ENCODE peak calls at places on chromosomes 6 and 20, in five cellular contexts. P is Peyer's patch, B is dorsolateral prefrontal cortex, K is SK-N-SH, L is GM06990. O is an unnamed sample.

GRCh38 chr6:139161169-139161568 is 26.3 kb downstream of the HECA start:
- DNase-seq in P (peak), B (no peak), K (no peak), L (no peak), O (peak)

GRCh38 chr20:17843246-17844132 is 125.1 kb downstream of the SNX5 start:
- DNase-seq in P (no peak), B (no peak), K (no peak), L (no peak), O (peak)

GRCh38 chr6:6811151-6812002 is 222.9 kb downstream of the LY86 start:
- DNase-seq in P (peak), B (no peak), K (no peak), L (no peak), O (peak)

GRCh38 chr20:62287129-62287528 is 15.7 kb upstream of the ADRM1 start:
- DNase-seq in P (no peak), B (no peak), K (no peak), L (no peak), O (no peak)

GRCh38 chr6:14770040-14770439 is 475.8 kb upstream of the JARID2 start:
- DNase-seq in P (no peak), B (no peak), K (no peak), L (no peak), O (no peak)

GRCh38 chr6:111994791-111995190 is 59.1 kb upstream of the CCN6 start:
- DNase-seq in P (no peak), B (no peak), K (no peak), L (no peak), O (no peak)

GRCh38 chr6:82138075-82138791 is 109.3 kb downstream of the IBTK start:
- DNase-seq in P (no peak), B (no peak), K (no peak), L (no peak), O (no peak)

GRCh38 chr6:159490298-159490937 is 202.6 kb downstream of the SOD2 start:
- DNase-seq in P (no peak), B (no peak), K (no peak), L (no peak), O (no peak)

GRCh38 chr6:20770776-20771175 is 236.5 kb downstream of the CDKAL1 start:
- DNase-seq in P (no peak), B (no peak), K (no peak), L (no peak), O (peak)

GRCh38 chr6:139364302-139364981 is 10.0 kb downstream of the CITED2 start:
- DNase-seq in P (no peak), B (no peak), K (peak), L (peak), O (peak)

GRCh38 chr6:13445005-13445743 is 42.2 kb downstream of the GFOD1 start:
- DNase-seq in P (peak), B (peak), K (peak), L (no peak), O (no peak)

GRCh38 chr20:54227751-54228150 is 19.9 kb downstream of the PFDN4 start:
- DNase-seq in P (no peak), B (no peak), K (no peak), L (no peak), O (no peak)

GRCh38 chr20:6384956-6385355 is 262.1 kb upstream of the FERMT1 start:
- DNase-seq in P (no peak), B (no peak), K (no peak), L (no peak), O (no peak)

GRCh38 chr6:45663181-45664180 is 285.7 kb upstream of the SUPT3H start:
- DNase-seq in P (peak), B (peak), K (no peak), L (no peak), O (no peak)

GRCh38 chr6:157292202-157292601 is 31.1 kb downstream of the TMEM242 start:
- DNase-seq in P (no peak), B (no peak), K (no peak), L (no peak), O (no peak)

GRCh38 chr6:52415333-52415732 is 4.8 kb upstream of the EFHC1 start:
- DNase-seq in P (no peak), B (no peak), K (no peak), L (no peak), O (no peak)

GRCh38 chr6:52410979-52411378 is 9.2 kb upstream of the EFHC1 start:
- DNase-seq in P (no peak), B (no peak), K (no peak), L (no peak), O (no peak)

GRCh38 chr6:52415917-52416628 is 4.1 kb upstream of the EFHC1 start:
- DNase-seq in P (no peak), B (no peak), K (no peak), L (no peak), O (no peak)

GRCh38 chr6:52409499-52409898 is 10.6 kb upstream of the EFHC1 start:
- DNase-seq in P (no peak), B (no peak), K (no peak), L (no peak), O (peak)

DNA sequence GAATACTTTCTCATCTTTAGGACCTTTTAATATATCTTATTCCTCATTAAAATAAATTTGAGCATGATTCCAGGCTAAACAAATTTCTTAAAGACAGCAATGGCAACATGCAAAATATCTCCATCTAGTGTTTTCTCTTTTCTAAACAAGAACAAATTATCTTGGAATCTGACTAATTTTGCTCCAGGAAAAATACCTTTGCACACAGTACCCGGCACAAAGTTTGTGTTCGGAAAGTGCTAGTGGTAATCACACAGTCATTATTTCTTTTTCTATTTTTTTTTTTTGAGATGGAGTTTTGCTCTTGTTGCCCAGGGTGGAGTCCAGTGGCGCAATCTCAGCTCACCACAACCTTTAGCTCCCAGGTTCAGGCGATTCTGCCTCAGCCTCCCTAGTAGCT is 8.2 kb upstream of the EFHC1 start:
- DNase-seq in P (no peak), B (no peak), K (no peak), L (no peak), O (no peak)
- TF ChIP-seq CTCF in P (no peak), B (no peak), K (no peak), L (no peak), O (no peak)

DNA sequence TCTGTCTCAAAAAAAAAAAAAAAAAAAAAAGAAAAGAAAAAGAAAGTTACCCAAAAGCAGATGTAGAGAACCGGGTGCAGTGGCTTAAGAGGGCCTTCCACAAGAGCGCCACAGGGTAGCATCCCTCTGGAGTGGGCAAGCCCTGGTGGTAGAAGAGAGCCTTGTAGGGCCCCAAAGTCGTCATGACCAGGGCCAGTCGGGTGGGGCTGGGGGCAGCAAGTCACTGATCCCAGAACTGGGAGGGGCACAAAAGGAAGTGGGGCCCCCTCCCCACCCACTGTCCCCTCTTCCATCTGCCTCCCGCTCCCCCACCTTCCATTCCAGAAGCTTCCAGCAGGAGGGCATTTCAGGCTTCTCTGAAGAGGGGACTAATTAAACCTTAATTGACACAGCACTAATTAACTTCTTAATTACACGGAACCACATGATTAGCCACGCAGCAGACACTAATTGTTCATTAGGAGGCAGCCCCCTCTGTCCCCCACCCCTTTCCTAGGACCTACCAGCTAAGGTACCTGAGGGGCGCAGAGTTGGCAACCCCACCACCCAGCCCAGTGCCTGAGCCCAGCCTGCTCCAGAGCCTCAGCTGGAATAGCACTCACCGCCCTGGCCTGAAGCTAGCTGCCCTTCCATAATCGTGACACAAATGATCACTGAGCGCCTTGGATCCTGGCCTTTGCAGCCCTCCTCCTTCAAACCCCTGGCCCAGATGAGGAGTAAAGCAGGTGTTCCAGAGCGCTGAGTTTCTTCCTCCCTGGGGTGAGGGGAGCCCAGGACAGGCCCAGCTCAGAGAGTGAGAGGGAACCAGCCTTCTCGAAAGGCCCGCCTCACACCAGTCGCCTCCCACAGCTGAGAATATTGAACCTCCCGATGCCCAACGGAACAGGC is 34.8 kb downstream of the MDFI start:
- DNase-seq in P (no peak), B (no peak), K (no peak), L (no peak), O (no peak)
- TF ChIP-seq CTCF in P (no peak), B (no peak), K (no peak), L (no peak), O (no peak)

DNA sequence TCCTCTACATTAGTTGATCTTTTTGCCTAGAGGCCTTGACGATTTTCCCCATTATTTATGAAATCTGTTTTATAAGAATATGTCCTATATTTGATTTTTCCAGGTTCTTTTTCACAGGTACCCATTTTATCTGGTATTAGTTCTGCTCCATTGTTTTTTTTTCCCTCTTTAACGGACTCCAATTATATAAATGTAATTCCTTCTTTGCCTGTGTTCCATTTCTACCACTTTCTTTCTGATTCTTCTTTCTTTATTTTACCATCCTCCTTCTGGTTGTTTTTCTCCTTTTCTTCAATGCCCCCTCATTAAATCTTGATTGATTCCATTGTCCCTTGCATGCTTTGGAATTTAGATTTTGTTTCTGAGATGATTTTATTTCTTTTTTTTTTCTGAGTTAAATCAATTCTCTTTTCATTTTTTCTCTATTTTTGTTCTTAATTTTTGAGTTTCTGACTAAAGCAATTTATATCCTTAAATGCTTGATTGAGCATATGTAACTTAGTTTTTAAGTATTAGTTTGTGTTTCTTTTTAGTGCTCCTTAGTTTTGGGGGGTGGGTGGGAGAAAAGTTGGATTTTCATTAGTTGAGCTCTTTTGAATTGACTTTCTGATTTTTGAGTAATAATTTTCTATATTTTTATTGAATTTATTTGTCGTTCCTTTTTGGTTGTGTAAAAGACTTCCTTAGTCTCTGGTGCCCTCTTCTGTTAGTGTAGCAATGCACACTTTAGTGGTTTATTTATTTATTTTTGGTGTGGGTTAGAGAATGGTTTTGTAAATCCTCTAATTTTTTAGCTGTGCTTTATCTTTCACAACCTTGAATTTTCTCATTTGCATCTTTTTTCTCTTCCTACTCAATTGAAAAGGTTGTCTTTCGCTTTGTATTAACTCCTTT is 140.8 kb downstream of the FARS2 start:
- DNase-seq in P (no peak), B (no peak), K (no peak), L (no peak), O (no peak)
- TF ChIP-seq CTCF in P (peak), B (peak), K (peak), L (peak), O (peak)

GRCh38 chr6:168791916-168792315 is 350.9 kb downstream of the SMOC2 start:
- DNase-seq in P (no peak), B (peak), K (no peak), L (no peak), O (no peak)
- TF ChIP-seq CTCF in P (no peak), B (no peak), K (no peak), L (no peak), O (no peak)

DNA sequence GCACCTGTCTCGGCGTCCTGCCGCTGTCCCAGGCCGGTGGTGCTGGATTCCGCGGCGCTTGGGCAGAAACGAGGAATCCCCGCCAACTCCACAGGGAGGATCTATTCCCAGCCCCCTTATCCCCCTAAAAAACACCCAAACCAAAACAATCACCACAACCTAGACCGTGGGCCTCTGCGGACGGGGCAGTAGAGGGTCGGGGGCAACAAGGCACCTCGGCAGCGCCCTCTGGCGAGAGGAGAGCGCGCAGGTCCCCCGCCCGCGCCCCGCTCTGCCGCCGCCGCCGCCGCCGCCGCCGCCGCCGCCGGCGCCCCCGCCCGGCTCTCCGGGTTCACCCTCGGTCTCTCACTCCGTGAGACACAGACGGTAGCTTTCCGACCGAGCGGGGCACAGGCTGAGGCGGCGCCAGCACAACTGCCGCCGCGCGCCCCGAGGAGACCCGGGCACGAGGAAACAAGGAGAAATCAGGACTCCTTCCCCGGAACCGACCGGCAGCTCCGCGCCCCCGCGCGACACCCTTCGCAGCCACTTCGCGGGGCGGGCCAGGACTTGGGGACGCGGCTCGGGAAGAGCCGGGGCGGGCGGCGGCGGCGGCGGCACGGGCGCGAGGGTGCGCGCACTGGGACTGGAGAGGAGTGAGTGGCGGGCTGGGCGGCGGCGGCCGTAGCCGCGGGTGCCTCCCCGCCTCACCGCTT is at the start of gene SLC35F1:
- DNase-seq in P (no peak), B (peak), K (peak), L (peak), O (peak)
- TF ChIP-seq CTCF in P (no peak), B (peak), K (peak), L (peak), O (no peak)

GRCh38 chr6:129498950-129499870 is 210.8 kb downstream of the ARHGAP18 start:
- DNase-seq in P (no peak), B (no peak), K (peak), L (no peak), O (no peak)

GRCh38 chr6:129501401-129502051 is 208.5 kb downstream of the ARHGAP18 start:
- DNase-seq in P (no peak), B (peak), K (no peak), L (no peak), O (peak)

GRCh38 chr6:129502261-129502660 is 207.7 kb downstream of the ARHGAP18 start:
- DNase-seq in P (no peak), B (no peak), K (no peak), L (no peak), O (no peak)

GRCh38 chr6:129499871-129500219 is 210.1 kb downstream of the ARHGAP18 start:
- DNase-seq in P (no peak), B (no peak), K (no peak), L (no peak), O (no peak)

DNA sequence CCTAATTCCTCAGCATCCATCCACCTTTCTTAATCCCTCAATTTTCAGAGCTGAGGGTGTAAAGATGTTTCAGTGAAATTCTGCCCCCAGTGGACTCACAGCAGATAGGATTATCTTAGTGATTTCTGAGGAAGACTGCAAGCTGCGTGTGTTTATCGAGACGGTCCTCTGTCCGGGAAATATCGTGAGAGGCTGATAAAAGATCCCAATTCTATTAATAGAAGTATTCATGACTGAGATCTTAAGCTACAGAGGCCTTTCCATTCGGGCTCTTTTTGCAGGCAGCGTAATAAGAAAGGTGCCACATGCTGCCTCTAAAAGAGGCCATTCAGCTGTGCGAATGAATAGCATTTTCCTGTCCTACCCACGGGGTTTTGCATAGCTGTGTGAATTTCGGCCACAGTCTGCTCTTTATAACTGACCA is 209.0 kb downstream of the ARHGAP18 start:
- DNase-seq in P (no peak), B (no peak), K (peak), L (no peak), O (peak)
- TF ChIP-seq CTCF in P (no peak), B (peak), K (peak), L (peak), O (peak)

GRCh38 chr20:16617056-16617455 is 43.8 kb upstream of the KIF16B start:
- DNase-seq in P (no peak), B (no peak), K (no peak), L (no peak), O (no peak)
- TF ChIP-seq CTCF in P (no peak), B (no peak), K (no peak), L (no peak), O (no peak)

DNA sequence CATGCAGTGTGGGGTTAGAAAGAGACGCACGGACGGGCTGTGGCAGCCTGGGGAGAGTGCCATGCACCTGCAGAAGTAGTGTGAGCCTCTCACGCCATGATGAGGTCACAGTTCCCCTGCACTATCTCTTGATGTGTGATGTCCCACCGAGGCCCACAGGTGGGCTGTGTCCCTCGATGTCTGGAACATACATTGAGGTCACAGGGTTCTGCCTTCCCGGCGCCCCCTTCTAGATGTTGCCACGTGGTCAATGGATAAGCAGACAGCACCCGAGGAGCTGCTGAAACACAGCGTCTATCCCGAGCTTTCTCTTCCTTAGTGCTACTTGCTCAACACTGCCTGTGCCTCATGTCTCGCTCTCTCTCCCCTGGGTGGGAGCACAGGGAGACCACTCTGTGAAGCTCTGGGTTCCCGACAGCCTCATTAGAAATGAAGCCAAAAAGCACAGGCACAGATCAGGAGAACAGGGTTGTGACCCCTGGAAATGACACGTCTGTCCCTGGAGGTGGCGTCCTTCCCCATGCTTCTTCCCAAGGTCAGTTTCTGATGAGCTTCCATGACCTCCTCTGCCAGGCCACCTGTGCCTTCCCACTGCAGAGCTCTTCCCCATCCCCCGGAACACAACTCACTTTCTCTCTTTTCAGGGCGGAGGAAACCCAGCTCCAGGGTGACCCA is 85.6 kb upstream of the RPS6KA2 start:
- DNase-seq in P (no peak), B (no peak), K (no peak), L (no peak), O (no peak)
- TF ChIP-seq CTCF in P (no peak), B (no peak), K (no peak), L (no peak), O (no peak)

DNA sequence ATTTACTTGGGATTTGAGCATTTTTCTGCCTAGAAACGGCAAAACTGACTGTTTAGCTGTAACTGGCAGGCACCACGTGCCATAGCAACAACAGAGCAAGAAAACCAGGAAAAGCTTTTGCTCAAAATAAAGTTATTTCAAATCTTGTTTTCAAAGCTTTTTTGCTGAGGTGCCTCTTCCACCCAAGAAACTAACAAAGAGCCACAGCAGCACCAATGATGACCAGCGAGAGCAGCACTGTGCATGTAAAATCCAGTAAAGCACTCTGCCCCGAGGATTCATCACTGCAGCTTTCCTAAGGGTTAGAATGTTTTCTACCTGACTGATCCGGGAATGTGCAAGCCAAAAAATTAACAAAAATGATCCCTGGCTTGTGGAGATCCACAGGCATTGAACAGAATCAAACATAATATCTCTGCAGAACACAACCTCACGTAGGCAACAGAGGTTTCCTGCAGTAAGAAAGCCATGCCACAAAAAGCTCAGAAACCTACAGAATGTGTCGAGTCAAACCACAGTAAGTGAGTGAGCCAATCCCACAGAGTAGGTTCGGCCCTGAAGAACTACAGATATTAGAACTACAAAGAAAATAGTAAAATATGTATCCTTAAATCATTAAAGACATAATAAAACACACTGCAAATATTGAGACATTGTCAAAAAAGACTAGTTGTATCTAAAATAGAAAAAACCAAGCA is 7.4 kb upstream of the ULBP3 start:
- DNase-seq in P (no peak), B (no peak), K (no peak), L (no peak), O (no peak)
- TF ChIP-seq CTCF in P (no peak), B (no peak), K (no peak), L (no peak), O (peak)

O was measured in osteoblast.